ENCODE peak calls at places on chromosomes 7 and 10, in seven cellular contexts. One of them, this sample, is unnamed.
A peak's percentile ranks its signal among the peaks of the same experiment; 100 is the strongest.

GRCh38 chr7:69764681-69765080 is 166.4 kb downstream of the AUTS2 start:
- DNase-seq in IMR-90: no peak
- DNase-seq in GM20000: no peak
- DNase-seq in adrenal gland: no peak
- DNase-seq in hepatocyte: no peak
- DNase-seq in nephron progenitor cell: no peak
- DNase-seq in RWPE1: no peak
- DNase-seq in this sample: no peak

GRCh38 chr10:86962981-86963310 is 4.5 kb downstream of the SNCG start:
- DNase-seq in nephron progenitor cell: no peak
- DNase-seq in GM20000: no peak
- DNase-seq in IMR-90: no peak
- DNase-seq in hepatocyte: no peak
- DNase-seq in RWPE1: no peak
- DNase-seq in adrenal gland: no peak
- DNase-seq in this sample: no peak

GRCh38 chr10:131579251-131580071 is 267.9 kb upstream of the TCERG1L start:
- DNase-seq in hepatocyte: no peak
- DNase-seq in adrenal gland: no peak
- DNase-seq in GM20000: no peak
- DNase-seq in RWPE1: no peak
- DNase-seq in IMR-90: no peak
- DNase-seq in nephron progenitor cell: no peak
- DNase-seq in this sample: no peak

GRCh38 chr10:81348003-81348402 is 527.0 kb upstream of the NRG3 start:
- DNase-seq in adrenal gland: no peak
- DNase-seq in IMR-90: no peak
- DNase-seq in GM20000: no peak
- DNase-seq in RWPE1: no peak
- DNase-seq in nephron progenitor cell: no peak
- DNase-seq in hepatocyte: no peak
- DNase-seq in this sample: no peak

GRCh38 chr10:14382531-14382930 is 51.8 kb upstream of the FRMD4A start:
- DNase-seq in nephron progenitor cell: no peak
- DNase-seq in IMR-90: no peak
- DNase-seq in RWPE1: no peak
- DNase-seq in adrenal gland: no peak
- DNase-seq in hepatocyte: no peak
- DNase-seq in GM20000: no peak
- DNase-seq in this sample: no peak

GRCh38 chr7:7212612-7213011 is 30.3 kb downstream of the C1GALT1 start:
- DNase-seq in RWPE1: no peak
- DNase-seq in nephron progenitor cell: no peak
- DNase-seq in IMR-90: no peak
- DNase-seq in adrenal gland: no peak
- DNase-seq in hepatocyte: peak; percentile 13
- DNase-seq in GM20000: no peak
- DNase-seq in this sample: no peak

GRCh38 chr7:151374139-151374538 is 32.5 kb downstream of the NUB1 start:
- DNase-seq in hepatocyte: no peak
- DNase-seq in GM20000: no peak
- DNase-seq in adrenal gland: no peak
- DNase-seq in IMR-90: no peak
- DNase-seq in RWPE1: no peak
- DNase-seq in nephron progenitor cell: no peak
- DNase-seq in this sample: no peak

GRCh38 chr7:44072364-44073231 is 7.2 kb upstream of the PGAM2 start:
- DNase-seq in GM20000: peak; percentile 56
- DNase-seq in RWPE1: peak; percentile 91
- DNase-seq in IMR-90: peak; percentile 84
- DNase-seq in nephron progenitor cell: peak; percentile 69
- DNase-seq in hepatocyte: peak; percentile 84
- DNase-seq in adrenal gland: peak; percentile 86
- DNase-seq in this sample: peak; percentile 94

GRCh38 chr10:17200885-17201164 is 647 bp downstream of the TRDMT1 start:
- DNase-seq in nephron progenitor cell: no peak
- DNase-seq in hepatocyte: peak; percentile 61
- DNase-seq in adrenal gland: no peak
- DNase-seq in RWPE1: peak; percentile 8
- DNase-seq in IMR-90: peak; percentile 49
- DNase-seq in GM20000: peak; percentile 22
- DNase-seq in this sample: peak; percentile 47

GRCh38 chr10:43942096-43942885 is 293.6 kb upstream of the ZNF32 start:
- DNase-seq in nephron progenitor cell: no peak
- DNase-seq in IMR-90: no peak
- DNase-seq in GM20000: no peak
- DNase-seq in RWPE1: no peak
- DNase-seq in hepatocyte: no peak
- DNase-seq in adrenal gland: no peak
- DNase-seq in this sample: no peak

GRCh38 chr10:23780331-23780730 is 341.5 kb downstream of the OTUD1 start:
- DNase-seq in GM20000: no peak
- DNase-seq in IMR-90: no peak
- DNase-seq in hepatocyte: no peak
- DNase-seq in RWPE1: no peak
- DNase-seq in nephron progenitor cell: no peak
- DNase-seq in adrenal gland: no peak
- DNase-seq in this sample: no peak

GRCh38 chr10:80163741-80164341 is 31.3 kb downstream of the PLAC9 start:
- DNase-seq in IMR-90: peak; percentile 90
- DNase-seq in RWPE1: peak; percentile 55
- DNase-seq in GM20000: no peak
- DNase-seq in nephron progenitor cell: no peak
- DNase-seq in adrenal gland: no peak
- DNase-seq in hepatocyte: no peak
- DNase-seq in this sample: peak; percentile 96

GRCh38 chr10:55641601-55642000 is 719.5 kb downstream of the ZWINT start:
- DNase-seq in IMR-90: no peak
- DNase-seq in hepatocyte: no peak
- DNase-seq in RWPE1: no peak
- DNase-seq in nephron progenitor cell: no peak
- DNase-seq in GM20000: no peak
- DNase-seq in adrenal gland: no peak
- DNase-seq in this sample: no peak

GRCh38 chr7:158549834-158550700 is 37.6 kb downstream of the PTPRN2 start:
- DNase-seq in RWPE1: no peak
- DNase-seq in adrenal gland: no peak
- DNase-seq in GM20000: no peak
- DNase-seq in IMR-90: no peak
- DNase-seq in hepatocyte: no peak
- DNase-seq in nephron progenitor cell: no peak
- DNase-seq in this sample: no peak

GRCh38 chr7:130433336-130433735 is 7.5 kb downstream of the CEP41 start:
- DNase-seq in hepatocyte: no peak
- DNase-seq in RWPE1: no peak
- DNase-seq in GM20000: no peak
- DNase-seq in nephron progenitor cell: no peak
- DNase-seq in adrenal gland: no peak
- DNase-seq in IMR-90: no peak
- DNase-seq in this sample: no peak

GRCh38 chr7:81769891-81770818 is at the start of gene HGF:
- DNase-seq in adrenal gland: peak; percentile 60
- DNase-seq in nephron progenitor cell: peak; percentile 14
- DNase-seq in RWPE1: no peak
- DNase-seq in GM20000: no peak
- DNase-seq in hepatocyte: peak; percentile 60
- DNase-seq in IMR-90: peak; percentile 87
- DNase-seq in this sample: no peak

GRCh38 chr7:101557421-101557820 is 71.7 kb downstream of the MYL10 start:
- DNase-seq in IMR-90: no peak
- DNase-seq in adrenal gland: no peak
- DNase-seq in hepatocyte: no peak
- DNase-seq in nephron progenitor cell: no peak
- DNase-seq in RWPE1: no peak
- DNase-seq in GM20000: peak; percentile 1
- DNase-seq in this sample: no peak

GRCh38 chr10:126224967-126225671 is 163.2 kb downstream of the ADAM12 start:
- DNase-seq in RWPE1: no peak
- DNase-seq in nephron progenitor cell: no peak
- DNase-seq in hepatocyte: no peak
- DNase-seq in adrenal gland: no peak
- DNase-seq in GM20000: no peak
- DNase-seq in IMR-90: no peak
- DNase-seq in this sample: no peak

GRCh38 chr7:99143853-99144672 is at the start of gene SMURF1:
- DNase-seq in GM20000: peak; percentile 91
- DNase-seq in RWPE1: peak; percentile 65
- DNase-seq in hepatocyte: peak; percentile 92
- DNase-seq in adrenal gland: peak; percentile 58
- DNase-seq in nephron progenitor cell: peak; percentile 81
- DNase-seq in IMR-90: peak; percentile 47
- DNase-seq in this sample: no peak

GRCh38 chr7:112411186-112411795 is 39.0 kb upstream of the IFRD1 start:
- DNase-seq in GM20000: no peak
- DNase-seq in adrenal gland: peak; percentile 29
- DNase-seq in IMR-90: peak; percentile 62
- DNase-seq in hepatocyte: peak; percentile 58
- DNase-seq in nephron progenitor cell: no peak
- DNase-seq in RWPE1: peak; percentile 56
- DNase-seq in this sample: no peak

GRCh38 chr7:70595741-70596574 is 536.0 kb upstream of the GALNT17 start:
- DNase-seq in GM20000: peak; percentile 40
- DNase-seq in adrenal gland: no peak
- DNase-seq in nephron progenitor cell: peak; percentile 64
- DNase-seq in IMR-90: no peak
- DNase-seq in RWPE1: no peak
- DNase-seq in hepatocyte: peak; percentile 36
- DNase-seq in this sample: no peak

GRCh38 chr7:27239780-27240731 is 2.5 kb upstream of the EVX1 start:
- DNase-seq in adrenal gland: no peak
- DNase-seq in RWPE1: no peak
- DNase-seq in IMR-90: no peak
- DNase-seq in nephron progenitor cell: no peak
- DNase-seq in hepatocyte: no peak
- DNase-seq in GM20000: no peak
- DNase-seq in this sample: no peak

GRCh38 chr10:101941871-101942270 is 98.3 kb upstream of the KCNIP2 start:
- DNase-seq in GM20000: no peak
- DNase-seq in RWPE1: no peak
- DNase-seq in IMR-90: peak; percentile 59
- DNase-seq in hepatocyte: no peak
- DNase-seq in adrenal gland: no peak
- DNase-seq in nephron progenitor cell: no peak
- DNase-seq in this sample: no peak

GRCh38 chr10:95375418-95375817 is 84.6 kb upstream of the PDLIM1 start:
- DNase-seq in nephron progenitor cell: no peak
- DNase-seq in adrenal gland: no peak
- DNase-seq in RWPE1: no peak
- DNase-seq in hepatocyte: no peak
- DNase-seq in IMR-90: no peak
- DNase-seq in GM20000: no peak
- DNase-seq in this sample: no peak

GRCh38 chr10:557792-558328 is 131.6 kb downstream of the DIP2C start:
- DNase-seq in IMR-90: no peak
- DNase-seq in adrenal gland: no peak
- DNase-seq in hepatocyte: no peak
- DNase-seq in RWPE1: no peak
- DNase-seq in GM20000: no peak
- DNase-seq in nephron progenitor cell: no peak
- DNase-seq in this sample: no peak

GRCh38 chr7:127239814-127240213 is 12.9 kb downstream of the GRM8 start:
- DNase-seq in hepatocyte: no peak
- DNase-seq in RWPE1: no peak
- DNase-seq in IMR-90: no peak
- DNase-seq in nephron progenitor cell: no peak
- DNase-seq in GM20000: no peak
- DNase-seq in adrenal gland: no peak
- DNase-seq in this sample: no peak
- TF ChIP-seq CTCF in hepatocyte: no peak
- TF ChIP-seq CTCF in RWPE1: no peak
- TF ChIP-seq CTCF in IMR-90: no peak
- TF ChIP-seq CTCF in nephron progenitor cell: no peak
- TF ChIP-seq CTCF in GM20000: no peak
- TF ChIP-seq CTCF in adrenal gland: no peak
- TF ChIP-seq CTCF in this sample: no peak

GRCh38 chr7:36084485-36085091 is 68.5 kb upstream of the EEPD1 start:
- DNase-seq in nephron progenitor cell: peak; percentile 54
- DNase-seq in GM20000: no peak
- DNase-seq in hepatocyte: peak; percentile 70
- DNase-seq in RWPE1: peak; percentile 42
- DNase-seq in IMR-90: peak; percentile 41
- DNase-seq in adrenal gland: no peak
- DNase-seq in this sample: peak; percentile 16
- TF ChIP-seq CTCF in nephron progenitor cell: peak; percentile 22
- TF ChIP-seq CTCF in GM20000: no peak
- TF ChIP-seq CTCF in hepatocyte: peak; percentile 39
- TF ChIP-seq CTCF in RWPE1: no peak
- TF ChIP-seq CTCF in IMR-90: peak; percentile 33
- TF ChIP-seq CTCF in adrenal gland: peak; percentile 36
- TF ChIP-seq CTCF in this sample: no peak

GRCh38 chr10:71467161-71467560 is 70.4 kb downstream of the CDH23 start:
- DNase-seq in adrenal gland: no peak
- DNase-seq in GM20000: no peak
- DNase-seq in hepatocyte: no peak
- DNase-seq in RWPE1: no peak
- DNase-seq in IMR-90: no peak
- DNase-seq in nephron progenitor cell: no peak
- DNase-seq in this sample: no peak
- TF ChIP-seq CTCF in adrenal gland: no peak
- TF ChIP-seq CTCF in GM20000: no peak
- TF ChIP-seq CTCF in hepatocyte: no peak
- TF ChIP-seq CTCF in RWPE1: no peak
- TF ChIP-seq CTCF in IMR-90: no peak
- TF ChIP-seq CTCF in nephron progenitor cell: no peak
- TF ChIP-seq CTCF in this sample: no peak

GRCh38 chr10:61835069-61835908 is 66.2 kb upstream of the ARID5B start:
- DNase-seq in IMR-90: peak; percentile 78
- DNase-seq in hepatocyte: peak; percentile 64
- DNase-seq in GM20000: peak; percentile 23
- DNase-seq in adrenal gland: peak; percentile 82
- DNase-seq in RWPE1: peak; percentile 26
- DNase-seq in nephron progenitor cell: no peak
- DNase-seq in this sample: no peak
- TF ChIP-seq CTCF in IMR-90: peak; percentile 50
- TF ChIP-seq CTCF in hepatocyte: peak; percentile 41
- TF ChIP-seq CTCF in GM20000: peak; percentile 6
- TF ChIP-seq CTCF in adrenal gland: peak; percentile 67
- TF ChIP-seq CTCF in RWPE1: peak; percentile 21
- TF ChIP-seq CTCF in nephron progenitor cell: peak; percentile 42
- TF ChIP-seq CTCF in this sample: peak; percentile 59

GRCh38 chr7:4361774-4362173 is 320.3 kb upstream of the FOXK1 start:
- DNase-seq in IMR-90: no peak
- DNase-seq in RWPE1: no peak
- DNase-seq in nephron progenitor cell: no peak
- DNase-seq in hepatocyte: no peak
- DNase-seq in adrenal gland: no peak
- DNase-seq in GM20000: no peak
- DNase-seq in this sample: no peak
- TF ChIP-seq CTCF in IMR-90: no peak
- TF ChIP-seq CTCF in RWPE1: no peak
- TF ChIP-seq CTCF in nephron progenitor cell: no peak
- TF ChIP-seq CTCF in hepatocyte: no peak
- TF ChIP-seq CTCF in adrenal gland: no peak
- TF ChIP-seq CTCF in GM20000: no peak
- TF ChIP-seq CTCF in this sample: no peak

GRCh38 chr10:77841711-77842375 is 84.7 kb downstream of the DLG5 start:
- DNase-seq in GM20000: no peak
- DNase-seq in adrenal gland: no peak
- DNase-seq in hepatocyte: no peak
- DNase-seq in IMR-90: no peak
- DNase-seq in RWPE1: no peak
- DNase-seq in nephron progenitor cell: no peak
- DNase-seq in this sample: no peak
- TF ChIP-seq CTCF in GM20000: no peak
- TF ChIP-seq CTCF in adrenal gland: no peak
- TF ChIP-seq CTCF in hepatocyte: no peak
- TF ChIP-seq CTCF in IMR-90: no peak
- TF ChIP-seq CTCF in RWPE1: no peak
- TF ChIP-seq CTCF in nephron progenitor cell: no peak
- TF ChIP-seq CTCF in this sample: no peak

GRCh38 chr7:51949726-51950644 is 633.4 kb upstream of the COBL start:
- DNase-seq in IMR-90: no peak
- DNase-seq in hepatocyte: no peak
- DNase-seq in RWPE1: no peak
- DNase-seq in nephron progenitor cell: peak; percentile 16
- DNase-seq in adrenal gland: no peak
- DNase-seq in GM20000: no peak
- DNase-seq in this sample: no peak
- TF ChIP-seq CTCF in IMR-90: no peak
- TF ChIP-seq CTCF in hepatocyte: no peak
- TF ChIP-seq CTCF in RWPE1: no peak
- TF ChIP-seq CTCF in nephron progenitor cell: no peak
- TF ChIP-seq CTCF in adrenal gland: no peak
- TF ChIP-seq CTCF in GM20000: no peak
- TF ChIP-seq CTCF in this sample: no peak

This sample was measured in PC-9.